ENCODE peak calls at places on chromosomes 7 and 10, in ten cellular contexts. E, T, F, S, W, O, K, X, C and M are unnamed samples.

GRCh38 chr10:95241533-95241932 is 47.5 kb downstream of the ACSM6 start:
- DNase-seq in E (no peak), T (no peak), F (no peak), S (no peak), W (no peak), O (no peak), K (peak), X (no peak), C (no peak), M (no peak)

GRCh38 chr7:131619336-131620305 is 63.2 kb upstream of the PODXL start:
- DNase-seq in E (no peak), T (no peak), F (no peak), S (no peak), W (no peak), O (no peak), K (no peak), X (no peak), C (no peak), M (no peak)

GRCh38 chr10:30436200-30436599 is 2.2 kb downstream of the MAP3K8 start:
- DNase-seq in E (no peak), T (no peak), F (peak), S (no peak), W (peak), O (peak), K (no peak), X (no peak), C (no peak), M (peak)

GRCh38 chr10:21972584-21972983 is 30.9 kb downstream of the DNAJC1 start:
- DNase-seq in E (no peak), T (no peak), F (no peak), S (no peak), W (no peak), O (no peak), K (no peak), X (no peak), C (no peak), M (no peak)

GRCh38 chr7:132077986-132078385 is 498.3 kb downstream of the PLXNA4 start:
- DNase-seq in E (no peak), T (no peak), F (no peak), S (no peak), W (peak), O (no peak), K (no peak), X (no peak), C (no peak), M (peak)

GRCh38 chr7:107072133-107072532 is 27.6 kb downstream of the PRKAR2B start:
- DNase-seq in E (no peak), T (no peak), F (no peak), S (no peak), W (no peak), O (no peak), K (no peak), X (no peak), C (no peak), M (no peak)

GRCh38 chr7:80907141-80907601 is 11.7 kb downstream of the SEMA3C start:
- DNase-seq in E (no peak), T (no peak), F (no peak), S (no peak), W (no peak), O (no peak), K (no peak), X (no peak), C (no peak), M (no peak)

GRCh38 chr7:158976849-158977593 is 120.7 kb downstream of the DYNC2I1 start:
- DNase-seq in E (peak), T (no peak), F (peak), S (peak), W (peak), O (peak), K (peak), X (no peak), C (peak), M (peak)

GRCh38 chr10:73868655-73869195 is 5.6 kb downstream of the CAMK2G start:
- DNase-seq in E (no peak), T (no peak), F (no peak), S (no peak), W (no peak), O (no peak), K (no peak), X (no peak), C (no peak), M (no peak)

GRCh38 chr10:26829810-26830515 is 30.8 kb downstream of the ABI1 start:
- DNase-seq in E (no peak), T (no peak), F (no peak), S (no peak), W (no peak), O (no peak), K (no peak), X (no peak), C (no peak), M (no peak)

GRCh38 chr7:5634107-5634950 is 147.1 kb downstream of the RNF216 start:
- DNase-seq in E (peak), T (no peak), F (peak), S (no peak), W (peak), O (peak), K (no peak), X (no peak), C (peak), M (peak)

GRCh38 chr10:14971867-14972448 is 12.8 kb downstream of the MEIG1 start:
- DNase-seq in E (no peak), T (no peak), F (peak), S (no peak), W (peak), O (no peak), K (no peak), X (no peak), C (peak), M (no peak)

GRCh38 chr7:95396136-95397032 is at the start of gene PON3:
- DNase-seq in E (no peak), T (peak), F (peak), S (no peak), W (no peak), O (no peak), K (peak), X (no peak), C (peak), M (no peak)

GRCh38 chr10:120012566-120012965 is 120.0 kb downstream of the SEC23IP start:
- DNase-seq in E (no peak), T (no peak), F (no peak), S (no peak), W (no peak), O (no peak), K (no peak), X (no peak), C (no peak), M (peak)

GRCh38 chr10:120012133-120012405 is 119.5 kb downstream of the SEC23IP start:
- DNase-seq in E (no peak), T (no peak), F (no peak), S (no peak), W (no peak), O (no peak), K (no peak), X (no peak), C (no peak), M (no peak)

GRCh38 chr10:120015064-120015463 is 122.5 kb downstream of the SEC23IP start:
- DNase-seq in E (no peak), T (no peak), F (no peak), S (no peak), W (no peak), O (no peak), K (no peak), X (no peak), C (no peak), M (no peak)

GRCh38 chr10:120014031-120014430 is 121.5 kb downstream of the SEC23IP start:
- DNase-seq in E (no peak), T (no peak), F (no peak), S (no peak), W (no peak), O (no peak), K (no peak), X (no peak), C (no peak), M (no peak)

DNA sequence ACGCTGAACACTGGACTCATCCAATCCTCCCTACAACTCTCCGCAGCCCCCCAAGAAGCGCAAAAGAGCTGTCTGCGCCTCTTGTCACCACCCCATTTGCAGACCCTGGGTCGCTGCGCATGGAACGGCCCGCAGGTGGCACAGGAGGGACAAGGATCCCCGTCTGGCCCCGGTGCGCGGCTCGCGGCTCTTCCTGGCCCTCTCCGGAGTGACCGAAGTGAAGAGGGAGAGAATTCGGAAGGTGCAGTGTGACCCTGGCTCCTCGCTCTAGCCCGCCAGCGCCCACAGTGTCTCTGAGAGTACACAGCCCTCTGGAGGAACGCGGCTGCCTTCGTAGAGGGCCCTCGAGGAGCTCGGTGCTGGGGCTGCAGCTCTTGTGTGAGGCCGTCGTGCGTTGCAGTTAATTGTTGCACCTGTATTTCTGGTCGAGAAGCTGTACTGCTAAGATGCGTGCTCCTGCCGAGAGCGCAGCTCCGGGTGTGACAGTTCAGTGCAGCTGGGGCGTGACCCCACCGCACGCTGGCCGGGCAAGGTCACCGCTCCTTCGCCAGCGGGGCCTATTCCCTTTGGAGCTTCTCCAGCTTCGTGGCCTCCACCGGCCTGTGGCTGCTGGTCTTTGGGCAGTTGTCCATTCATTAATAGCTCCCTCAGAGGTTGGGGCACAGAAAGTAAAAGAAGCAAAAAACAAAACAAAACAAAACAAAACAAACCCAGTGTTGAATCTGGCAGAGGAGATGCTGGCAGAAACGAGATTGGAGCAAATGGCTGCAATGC is 119.0 kb downstream of the SEC23IP start:
- DNase-seq in E (no peak), T (peak), F (peak), S (peak), W (no peak), O (no peak), K (no peak), X (no peak), C (no peak), M (no peak)
- TF ChIP-seq CTCF in E (no peak), T (no peak), F (no peak), S (no peak), W (no peak), O (no peak), K (no peak), X (no peak), C (no peak), M (no peak)

GRCh38 chr10:17578603-17579002 is 38.6 kb downstream of the HACD1 start:
- DNase-seq in E (no peak), T (no peak), F (no peak), S (no peak), W (no peak), O (no peak), K (no peak), X (no peak), C (no peak), M (no peak)

GRCh38 chr10:17582015-17582414 is 35.2 kb downstream of the HACD1 start:
- DNase-seq in E (no peak), T (no peak), F (no peak), S (no peak), W (no peak), O (no peak), K (no peak), X (no peak), C (no peak), M (no peak)

GRCh38 chr10:17580853-17581252 is 36.3 kb downstream of the HACD1 start:
- DNase-seq in E (no peak), T (no peak), F (no peak), S (no peak), W (peak), O (no peak), K (no peak), X (no peak), C (no peak), M (no peak)

GRCh38 chr10:17576768-17577167 is 40.4 kb downstream of the HACD1 start:
- DNase-seq in E (no peak), T (no peak), F (no peak), S (no peak), W (no peak), O (no peak), K (no peak), X (no peak), C (no peak), M (peak)
- TF ChIP-seq CTCF in E (no peak), T (no peak), F (no peak), S (no peak), W (no peak), O (no peak), K (no peak), X (no peak), C (no peak), M (no peak)

GRCh38 chr7:36312064-36312914 is 77.4 kb upstream of the ANLN start:
- DNase-seq in E (no peak), T (no peak), F (peak), S (no peak), W (no peak), O (no peak), K (peak), X (no peak), C (peak), M (no peak)
- TF ChIP-seq CTCF in E (no peak), T (no peak), F (no peak), S (peak), W (peak), O (peak), K (peak), X (peak), C (peak), M (no peak)

GRCh38 chr10:109835257-109835656 is 88.1 kb downstream of the XPNPEP1 start:
- DNase-seq in E (no peak), T (no peak), F (no peak), S (no peak), W (peak), O (no peak), K (no peak), X (no peak), C (no peak), M (no peak)

GRCh38 chr10:109837384-109837783 is 85.9 kb downstream of the XPNPEP1 start:
- DNase-seq in E (no peak), T (no peak), F (no peak), S (no peak), W (no peak), O (no peak), K (no peak), X (no peak), C (no peak), M (no peak)

GRCh38 chr10:109838592-109839244 is 84.6 kb downstream of the XPNPEP1 start:
- DNase-seq in E (no peak), T (no peak), F (peak), S (no peak), W (no peak), O (no peak), K (no peak), X (no peak), C (no peak), M (no peak)
- TF ChIP-seq CTCF in E (no peak), T (no peak), F (no peak), S (no peak), W (no peak), O (no peak), K (no peak), X (peak), C (no peak), M (no peak)

DNA sequence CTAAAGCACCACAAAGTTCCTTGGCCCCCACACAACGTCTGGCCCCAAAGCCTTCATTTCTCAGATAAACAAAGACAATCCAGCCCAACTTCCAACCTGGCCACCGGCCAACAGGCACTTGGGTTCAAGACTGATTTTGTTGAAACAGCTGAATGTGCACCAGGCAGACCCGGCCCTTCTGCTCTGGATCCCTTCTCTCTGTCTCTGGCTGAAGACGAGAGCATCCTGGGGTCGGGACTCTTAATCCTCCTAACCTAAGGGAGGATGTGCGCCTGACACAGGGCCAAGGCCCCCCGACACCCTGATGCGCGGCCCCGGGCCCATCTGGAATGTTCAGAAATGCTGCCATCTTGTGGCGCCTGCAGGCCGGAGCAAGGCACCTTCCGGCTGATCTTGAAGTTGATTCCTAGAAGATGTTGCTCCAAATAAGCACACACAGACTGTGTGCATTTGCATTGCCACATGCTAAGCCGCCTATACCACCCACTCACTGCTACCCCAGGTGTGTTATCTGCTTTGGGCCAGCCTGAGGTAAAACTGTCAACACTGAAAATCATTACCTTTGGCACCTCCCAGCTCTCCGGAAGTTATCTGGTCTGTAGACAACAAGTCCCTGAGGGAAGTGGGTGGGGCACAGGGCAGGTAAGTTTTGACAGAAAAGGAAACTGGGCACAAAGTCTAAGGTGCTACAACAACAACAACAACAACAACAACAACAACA is 98.4 kb upstream of the HABP2 start:
- DNase-seq in E (no peak), T (peak), F (peak), S (peak), W (peak), O (peak), K (peak), X (no peak), C (peak), M (no peak)
- TF ChIP-seq CTCF in E (peak), T (peak), F (peak), S (peak), W (peak), O (peak), K (peak), X (peak), C (peak), M (peak)

GRCh38 chr7:51949726-51950644 is 633.4 kb upstream of the COBL start:
- DNase-seq in E (no peak), T (no peak), F (peak), S (no peak), W (no peak), O (no peak), K (no peak), X (no peak), C (no peak), M (peak)
- TF ChIP-seq CTCF in E (no peak), T (no peak), F (no peak), S (no peak), W (no peak), O (no peak), K (no peak), X (no peak), C (no peak), M (no peak)